ENCODE peak calls at places on chromosome 1, in five cellular contexts. One of them, this sample, is unnamed.

GRCh38 chr1:40984066-40984465 is 4.6 kb downstream of the CTPS1 start:
- DNase-seq in stimulated activated CD4-positive, alpha-beta T cell treated with anti-CD3 and anti-CD28 coated beads, Interleukin-4, amount 100 ng/mL, for 48 hours: no peak
- DNase-seq in spleen: no peak
- DNase-seq in renal cortical epithelial cell: peak
- DNase-seq in Right ventricle myocardium superior: no peak
- DNase-seq in this sample: no peak

GRCh38 chr1:118300808-118301207 is 115.8 kb upstream of the SPAG17 start:
- DNase-seq in stimulated activated CD4-positive, alpha-beta T cell treated with anti-CD3 and anti-CD28 coated beads, Interleukin-4, amount 100 ng/mL, for 48 hours: no peak
- DNase-seq in spleen: no peak
- DNase-seq in renal cortical epithelial cell: peak
- DNase-seq in Right ventricle myocardium superior: no peak
- DNase-seq in this sample: no peak

GRCh38 chr1:163874070-163874469 is 552.3 kb downstream of the NUF2 start:
- DNase-seq in stimulated activated CD4-positive, alpha-beta T cell treated with anti-CD3 and anti-CD28 coated beads, Interleukin-4, amount 100 ng/mL, for 48 hours: no peak
- DNase-seq in spleen: no peak
- DNase-seq in renal cortical epithelial cell: no peak
- DNase-seq in Right ventricle myocardium superior: no peak
- DNase-seq in this sample: no peak

GRCh38 chr1:161962094-161962887 is 61.4 kb downstream of the OLFML2B start:
- DNase-seq in stimulated activated CD4-positive, alpha-beta T cell treated with anti-CD3 and anti-CD28 coated beads, Interleukin-4, amount 100 ng/mL, for 48 hours: peak
- DNase-seq in spleen: no peak
- DNase-seq in renal cortical epithelial cell: peak
- DNase-seq in Right ventricle myocardium superior: no peak
- DNase-seq in this sample: no peak

GRCh38 chr1:202105571-202106339 is 17.0 kb upstream of the GPR37L1 start:
- DNase-seq in stimulated activated CD4-positive, alpha-beta T cell treated with anti-CD3 and anti-CD28 coated beads, Interleukin-4, amount 100 ng/mL, for 48 hours: no peak
- DNase-seq in spleen: no peak
- DNase-seq in renal cortical epithelial cell: peak
- DNase-seq in Right ventricle myocardium superior: no peak
- DNase-seq in this sample: no peak

GRCh38 chr1:30908446-30908885 is at the start of gene SDC3:
- DNase-seq in stimulated activated CD4-positive, alpha-beta T cell treated with anti-CD3 and anti-CD28 coated beads, Interleukin-4, amount 100 ng/mL, for 48 hours: no peak
- DNase-seq in spleen: peak
- DNase-seq in renal cortical epithelial cell: no peak
- DNase-seq in Right ventricle myocardium superior: peak
- DNase-seq in this sample: no peak

GRCh38 chr1:113191579-113192076 is 118.6 kb downstream of the LRIG2 start:
- DNase-seq in stimulated activated CD4-positive, alpha-beta T cell treated with anti-CD3 and anti-CD28 coated beads, Interleukin-4, amount 100 ng/mL, for 48 hours: no peak
- DNase-seq in spleen: no peak
- DNase-seq in renal cortical epithelial cell: peak
- DNase-seq in Right ventricle myocardium superior: no peak
- DNase-seq in this sample: no peak

GRCh38 chr1:245673920-245674414 is 519.2 kb downstream of the KIF26B start:
- DNase-seq in stimulated activated CD4-positive, alpha-beta T cell treated with anti-CD3 and anti-CD28 coated beads, Interleukin-4, amount 100 ng/mL, for 48 hours: no peak
- DNase-seq in spleen: no peak
- DNase-seq in renal cortical epithelial cell: peak
- DNase-seq in Right ventricle myocardium superior: no peak
- DNase-seq in this sample: no peak

GRCh38 chr1:205449750-205450443 is 5.9 kb downstream of the BLACAT1 start:
- DNase-seq in stimulated activated CD4-positive, alpha-beta T cell treated with anti-CD3 and anti-CD28 coated beads, Interleukin-4, amount 100 ng/mL, for 48 hours: peak
- DNase-seq in spleen: no peak
- DNase-seq in renal cortical epithelial cell: peak
- DNase-seq in Right ventricle myocardium superior: no peak
- DNase-seq in this sample: no peak

GRCh38 chr1:3744646-3745045 is 7.6 kb upstream of the CCDC27 start:
- DNase-seq in stimulated activated CD4-positive, alpha-beta T cell treated with anti-CD3 and anti-CD28 coated beads, Interleukin-4, amount 100 ng/mL, for 48 hours: no peak
- DNase-seq in spleen: peak
- DNase-seq in renal cortical epithelial cell: no peak
- DNase-seq in Right ventricle myocardium superior: no peak
- DNase-seq in this sample: no peak

GRCh38 chr1:216750031-216750627 is 26.9 kb upstream of the ESRRG start:
- DNase-seq in stimulated activated CD4-positive, alpha-beta T cell treated with anti-CD3 and anti-CD28 coated beads, Interleukin-4, amount 100 ng/mL, for 48 hours: no peak
- DNase-seq in spleen: no peak
- DNase-seq in renal cortical epithelial cell: peak
- DNase-seq in Right ventricle myocardium superior: no peak
- DNase-seq in this sample: no peak

GRCh38 chr1:51898090-51898734 is 19.7 kb upstream of the NRDC start:
- DNase-seq in stimulated activated CD4-positive, alpha-beta T cell treated with anti-CD3 and anti-CD28 coated beads, Interleukin-4, amount 100 ng/mL, for 48 hours: no peak
- DNase-seq in spleen: no peak
- DNase-seq in renal cortical epithelial cell: peak
- DNase-seq in Right ventricle myocardium superior: no peak
- DNase-seq in this sample: no peak

GRCh38 chr1:67716800-67717199 is 31.8 kb downstream of the GADD45A start:
- DNase-seq in stimulated activated CD4-positive, alpha-beta T cell treated with anti-CD3 and anti-CD28 coated beads, Interleukin-4, amount 100 ng/mL, for 48 hours: no peak
- DNase-seq in spleen: no peak
- DNase-seq in renal cortical epithelial cell: peak
- DNase-seq in Right ventricle myocardium superior: no peak
- DNase-seq in this sample: no peak

GRCh38 chr1:84672080-84672735 is 18.1 kb downstream of the SSX2IP start:
- DNase-seq in stimulated activated CD4-positive, alpha-beta T cell treated with anti-CD3 and anti-CD28 coated beads, Interleukin-4, amount 100 ng/mL, for 48 hours: no peak
- DNase-seq in spleen: no peak
- DNase-seq in renal cortical epithelial cell: no peak
- DNase-seq in Right ventricle myocardium superior: no peak
- DNase-seq in this sample: no peak

GRCh38 chr1:236167154-236167553 is 24.8 kb downstream of the GPR137B start:
- DNase-seq in stimulated activated CD4-positive, alpha-beta T cell treated with anti-CD3 and anti-CD28 coated beads, Interleukin-4, amount 100 ng/mL, for 48 hours: no peak
- DNase-seq in spleen: no peak
- DNase-seq in renal cortical epithelial cell: no peak
- DNase-seq in Right ventricle myocardium superior: no peak
- DNase-seq in this sample: no peak

GRCh38 chr1:225879521-225880209 is 2.5 kb downstream of the TMEM63A start:
- DNase-seq in stimulated activated CD4-positive, alpha-beta T cell treated with anti-CD3 and anti-CD28 coated beads, Interleukin-4, amount 100 ng/mL, for 48 hours: no peak
- DNase-seq in spleen: peak
- DNase-seq in renal cortical epithelial cell: no peak
- DNase-seq in Right ventricle myocardium superior: peak
- DNase-seq in this sample: no peak

GRCh38 chr1:30173560-30173959 is 549.8 kb downstream of the MATN1 start:
- DNase-seq in stimulated activated CD4-positive, alpha-beta T cell treated with anti-CD3 and anti-CD28 coated beads, Interleukin-4, amount 100 ng/mL, for 48 hours: no peak
- DNase-seq in spleen: no peak
- DNase-seq in renal cortical epithelial cell: no peak
- DNase-seq in Right ventricle myocardium superior: no peak
- DNase-seq in this sample: no peak